ENCODE peak calls at places on chromosomes 12 and 14, in eight cellular contexts. O is NCI-H345; Y is body of pancreas; W is stimulated activated CD8-positive, alpha-beta memory T cell treated with anti-CD3 and anti-CD28 coated beads, Interleukin-12 subunit alpha, Interleukin-12 subunit beta, amount 100 ng/mL, for 1 hour; D is activated CD4-positive, alpha-beta T cell treated with anti-CD3 and anti-CD28 coated beads, Interleukin-2, amount 50 U/mL, for 4 hours; K is activated CD8-positive, alpha-beta memory T cell treated with anti-CD3 and anti-CD28 coated beads for 24 hours; S is stimulated activated CD4-positive, alpha-beta T cell treated with anti-CD3 and anti-CD28 coated beads, Interleukin-1b, Interleukin-23, amount 100 ng/mL, for 48 hours; E is dorsolateral prefrontal cortex. R is an unnamed sample.

GRCh38 chr12:6343518-6343917 is 1.6 kb upstream of the TNFRSF1A start:
- DNase-seq in O (no peak), Y (no peak), W (no peak), D (no peak), K (no peak), S (no peak), E (no peak), R (no peak)

GRCh38 chr12:12870454-12870853 is 20.9 kb upstream of the GPRC5A start:
- DNase-seq in O (no peak), Y (no peak), W (no peak), D (no peak), K (no peak), S (no peak), E (no peak), R (peak)

GRCh38 chr14:93788557-93789365 is 476 bp upstream of the PRIMA1 start:
- DNase-seq in O (peak), Y (no peak), W (no peak), D (no peak), K (no peak), S (no peak), E (peak), R (no peak)

GRCh38 chr14:102140027-102140749 is 491 bp downstream of the WDR20 start:
- DNase-seq in O (peak), Y (peak), W (peak), D (peak), K (peak), S (peak), E (peak), R (no peak)

GRCh38 chr14:72595152-72595551 is 298.7 kb downstream of the DPF3 start:
- DNase-seq in O (no peak), Y (no peak), W (no peak), D (no peak), K (no peak), S (no peak), E (no peak), R (no peak)

GRCh38 chr12:109449845-109450532 is 27.1 kb downstream of the KCTD10 start:
- DNase-seq in O (no peak), Y (no peak), W (no peak), D (no peak), K (no peak), S (no peak), E (no peak), R (no peak)

GRCh38 chr12:54262403-54262925 is 17.5 kb downstream of the CBX5 start:
- DNase-seq in O (no peak), Y (no peak), W (no peak), D (no peak), K (no peak), S (no peak), E (no peak), R (peak)

GRCh38 chr12:34602213-34602940 is 580.1 kb downstream of the ALG10 start:
- DNase-seq in O (no peak), Y (no peak), W (no peak), D (no peak), K (no peak), S (no peak), E (no peak), R (no peak)

GRCh38 chr12:88325828-88326214 is 183.7 kb downstream of the TMTC3 start:
- DNase-seq in O (no peak), Y (no peak), W (no peak), D (no peak), K (no peak), S (no peak), E (no peak), R (peak)

GRCh38 chr12:9782547-9783382 is 22.1 kb upstream of the CD69 start:
- DNase-seq in O (no peak), Y (no peak), W (no peak), D (no peak), K (no peak), S (no peak), E (no peak), R (no peak)

GRCh38 chr12:97650242-97650641 is 187.6 kb downstream of the RMST start:
- DNase-seq in O (no peak), Y (no peak), W (no peak), D (no peak), K (no peak), S (no peak), E (no peak), R (no peak)

GRCh38 chr12:55734595-55734994 is 5.8 kb upstream of the CD63 start:
- DNase-seq in O (no peak), Y (no peak), W (no peak), D (no peak), K (no peak), S (no peak), E (no peak), R (no peak)

GRCh38 chr14:76917158-76917596 is 91.0 kb downstream of the LRRC74A start:
- DNase-seq in O (peak), Y (peak), W (no peak), D (no peak), K (no peak), S (no peak), E (no peak), R (peak)

GRCh38 chr12:51191516-51192283 is 18.8 kb upstream of the TFCP2 start:
- DNase-seq in O (no peak), Y (no peak), W (no peak), D (no peak), K (no peak), S (no peak), E (no peak), R (no peak)

GRCh38 chr14:36657409-36658090 is 4.1 kb upstream of the PAX9 start:
- DNase-seq in O (no peak), Y (peak), W (no peak), D (no peak), K (no peak), S (no peak), E (no peak), R (no peak)

GRCh38 chr12:101680647-101681046 is 16.8 kb upstream of the CHPT1 start:
- DNase-seq in O (no peak), Y (no peak), W (no peak), D (no peak), K (no peak), S (no peak), E (no peak), R (no peak)

GRCh38 chr14:104082807-104083206 is 2.7 kb upstream of the ASPG start:
- DNase-seq in O (peak), Y (peak), W (no peak), D (no peak), K (no peak), S (no peak), E (no peak), R (no peak)

GRCh38 chr12:92574911-92575570 is 127.7 kb upstream of the PLEKHG7 start:
- DNase-seq in O (no peak), Y (peak), W (no peak), D (no peak), K (no peak), S (no peak), E (no peak), R (no peak)

GRCh38 chr12:9673404-9674225 is 4.1 kb downstream of the CLEC2D start:
- DNase-seq in O (no peak), Y (peak), W (no peak), D (no peak), K (peak), S (peak), E (no peak), R (peak)

GRCh38 chr12:96919510-96920210 is 12.6 kb downstream of the NEDD1 start:
- DNase-seq in O (no peak), Y (no peak), W (no peak), D (no peak), K (no peak), S (no peak), E (no peak), R (no peak)

GRCh38 chr14:51821822-51822221 is 38.6 kb upstream of the GNG2 start:
- DNase-seq in O (no peak), Y (no peak), W (no peak), D (no peak), K (no peak), S (no peak), E (no peak), R (peak)

GRCh38 chr12:68222336-68222735 is 3.3 kb downstream of the IL26 start:
- DNase-seq in O (peak), Y (peak), W (no peak), D (no peak), K (no peak), S (no peak), E (no peak), R (peak)

GRCh38 chr14:103775506-103775905 is 59.9 kb downstream of the ZFYVE21 start:
- DNase-seq in O (no peak), Y (no peak), W (no peak), D (no peak), K (no peak), S (no peak), E (no peak), R (no peak)

GRCh38 chr12:67327466-67327865 is 58.3 kb downstream of the CAND1 start:
- DNase-seq in O (peak), Y (no peak), W (no peak), D (no peak), K (no peak), S (no peak), E (no peak), R (no peak)

GRCh38 chr12:53048780-53049401 is 974 bp upstream of the TNS2 start:
- DNase-seq in O (no peak), Y (peak), W (no peak), D (no peak), K (no peak), S (no peak), E (peak), R (peak)

GRCh38 chr14:23600806-23601205 is 22.2 kb upstream of the JPH4 start:
- DNase-seq in O (no peak), Y (no peak), W (no peak), D (no peak), K (no peak), S (no peak), E (no peak), R (no peak)

GRCh38 chr14:61048640-61049039 is 67.6 kb downstream of the SLC38A6 start:
- DNase-seq in O (no peak), Y (no peak), W (no peak), D (no peak), K (no peak), S (no peak), E (no peak), R (peak)

GRCh38 chr14:99265571-99265970 is 6.4 kb downstream of the BCL11B start:
- DNase-seq in O (no peak), Y (no peak), W (no peak), D (no peak), K (peak), S (no peak), E (no peak), R (no peak)

GRCh38 chr12:95859947-95860850 is 1.4 kb downstream of the SNRPF start:
- DNase-seq in O (no peak), Y (no peak), W (no peak), D (no peak), K (no peak), S (no peak), E (no peak), R (no peak)

GRCh38 chr12:14252697-14253096 is 112.8 kb upstream of the ATF7IP start:
- DNase-seq in O (no peak), Y (no peak), W (no peak), D (no peak), K (no peak), S (no peak), E (no peak), R (no peak)

GRCh38 chr12:32839828-32840227 is 56.7 kb downstream of the PKP2 start:
- DNase-seq in O (no peak), Y (no peak), W (no peak), D (no peak), K (no peak), S (no peak), E (no peak), R (no peak)

GRCh38 chr14:49464885-49465284 is 121.3 kb downstream of the RPS29 start:
- DNase-seq in O (no peak), Y (no peak), W (no peak), D (no peak), K (no peak), S (no peak), E (no peak), R (no peak)

GRCh38 chr12:87676726-87677125 is 352.5 kb downstream of the C12orf50 start:
- DNase-seq in O (no peak), Y (no peak), W (no peak), D (no peak), K (no peak), S (no peak), E (no peak), R (no peak)

GRCh38 chr12:19530631-19531020 is 91.3 kb downstream of the AEBP2 start:
- DNase-seq in O (no peak), Y (no peak), W (no peak), D (no peak), K (no peak), S (no peak), E (no peak), R (peak)

GRCh38 chr14:54338696-54339317 is 58.0 kb upstream of the CDKN3 start:
- DNase-seq in O (no peak), Y (no peak), W (no peak), D (no peak), K (no peak), S (no peak), E (no peak), R (peak)

GRCh38 chr12:65171073-65171472 is 1.7 kb downstream of the LEMD3 start:
- DNase-seq in O (no peak), Y (no peak), W (no peak), D (no peak), K (no peak), S (no peak), E (no peak), R (peak)

GRCh38 chr12:19223018-19223417 is 93.5 kb downstream of the PLEKHA5 start:
- DNase-seq in O (no peak), Y (no peak), W (no peak), D (no peak), K (no peak), S (no peak), E (no peak), R (no peak)